ENCODE peak calls at places on chromosome 18, in seven cellular contexts. H, X, D, U, K, C and Z are unnamed samples.

GRCh38 chr18:75896865-75897264 is 469.4 kb upstream of the SMIM21 start:
- DNase-seq in H (no peak), C (peak), K (no peak), U (peak), D (no peak), X (no peak), Z (no peak)

GRCh38 chr18:41829648-41830516 is 125.2 kb upstream of the PIK3C3 start:
- DNase-seq in U (no peak), X (peak), K (no peak), D (no peak), C (no peak), H (no peak), Z (no peak)

GRCh38 chr18:10050956-10051355 is 137.1 kb downstream of the VAPA start:
- DNase-seq in H (no peak), D (no peak), X (no peak), U (no peak), K (no peak), C (no peak), Z (no peak)

GRCh38 chr18:42245137-42245536 is 290.1 kb downstream of the PIK3C3 start:
- DNase-seq in U (no peak), C (no peak), K (no peak), D (no peak), X (no peak), H (no peak), Z (no peak)

GRCh38 chr18:77077836-77078456 is 54.6 kb downstream of the MBP start:
- DNase-seq in X (peak), C (no peak), K (no peak), D (no peak), U (no peak), H (no peak), Z (no peak)

GRCh38 chr18:23596183-23596582 is 9.9 kb upstream of the NPC1 start:
- DNase-seq in X (no peak), U (no peak), H (peak), K (no peak), C (no peak), D (no peak), Z (peak)

GRCh38 chr18:37649416-37649815 is 83.8 kb upstream of the CELF4 start:
- DNase-seq in U (no peak), K (no peak), H (no peak), C (no peak), X (no peak), D (no peak), Z (no peak)

GRCh38 chr18:29853126-29853525 is 1189.4 kb downstream of the DSC3 start:
- DNase-seq in D (no peak), C (no peak), H (no peak), K (no peak), X (no peak), U (no peak), Z (no peak)

GRCh38 chr18:73563345-73563744 is 584.3 kb downstream of the FBXO15 start:
- DNase-seq in H (no peak), D (no peak), U (no peak), X (no peak), K (no peak), C (no peak), Z (no peak)

GRCh38 chr18:57107141-57107832 is 39.6 kb upstream of the BOD1L2 start:
- DNase-seq in X (peak), C (peak), K (no peak), D (no peak), U (peak), H (no peak), Z (no peak)

GRCh38 chr18:55152801-55153200 is 193.5 kb upstream of the CCDC68 start:
- DNase-seq in D (no peak), X (no peak), K (no peak), H (no peak), U (no peak), C (no peak), Z (no peak)

GRCh38 chr18:27616324-27616723 is 431.2 kb upstream of the CHST9 start:
- DNase-seq in U (no peak), C (peak), D (no peak), K (no peak), H (no peak), X (no peak), Z (no peak)

GRCh38 chr18:42915240-42915791 is 200.2 kb downstream of the RIT2 start:
- DNase-seq in K (no peak), H (no peak), X (no peak), U (peak), D (no peak), C (no peak), Z (no peak)

GRCh38 chr18:49788327-49788908 is 24.9 kb downstream of the ACAA2 start:
- DNase-seq in H (no peak), D (no peak), U (no peak), K (no peak), X (peak), C (no peak), Z (no peak)

GRCh38 chr18:63869851-63870250 is 17.7 kb upstream of the SERPINB2 start:
- DNase-seq in X (peak), K (no peak), C (no peak), U (no peak), D (no peak), H (no peak), Z (peak)

GRCh38 chr18:63363951-63364350 is 3.1 kb downstream of the KDSR start:
- DNase-seq in X (no peak), K (no peak), C (no peak), D (no peak), U (no peak), H (no peak), Z (no peak)

GRCh38 chr18:62881509-62882016 is 166.2 kb downstream of the PHLPP1 start:
- DNase-seq in K (no peak), U (peak), C (no peak), D (no peak), X (peak), H (no peak), Z (no peak)

GRCh38 chr18:61596296-61596695 is 263.1 kb downstream of the CDH20 start:
- DNase-seq in C (no peak), X (no peak), K (no peak), H (no peak), D (no peak), U (no peak), Z (no peak)

GRCh38 chr18:52312321-52312720 is 27.7 kb upstream of the DCC start:
- DNase-seq in X (no peak), H (no peak), D (no peak), C (no peak), K (no peak), U (peak), Z (no peak)